ENCODE peak calls at places on chromosomes 13 and 19, in four cellular contexts. C is CD8-positive, alpha-beta memory T cell; N is heart right ventricle; Y is breast epithelium. B is an unnamed sample.

GRCh38 chr19:35518313-35518712 is 4.9 kb upstream of the DMKN start:
- DNase-seq in C (no peak), N (no peak), Y (no peak), B (no peak)

GRCh38 chr13:97978661-97979450 is 25.4 kb downstream of the IPO5 start:
- DNase-seq in C (no peak), N (no peak), Y (no peak), B (no peak)

GRCh38 chr13:36207672-36208071 is 6.7 kb downstream of the SOHLH2 start:
- DNase-seq in C (no peak), N (no peak), Y (no peak), B (no peak)

GRCh38 chr19:23065306-23065705 is 51.5 kb upstream of the ZNF730 start:
- DNase-seq in C (no peak), N (no peak), Y (no peak), B (no peak)

GRCh38 chr19:20179946-20180345 is 12.9 kb downstream of the ZNF486 start:
- DNase-seq in C (no peak), N (no peak), Y (no peak), B (no peak)

GRCh38 chr19:45790942-45791341 is 1.7 kb downstream of the DMWD start:
- DNase-seq in C (peak), N (peak), Y (no peak), B (no peak)

GRCh38 chr13:31468114-31468902 is 268.5 kb downstream of the B3GLCT start:
- DNase-seq in C (no peak), N (no peak), Y (no peak), B (no peak)

GRCh38 chr13:72920097-72920496 is 138.2 kb downstream of the PIBF1 start:
- DNase-seq in C (no peak), N (peak), Y (no peak), B (no peak)

GRCh38 chr13:32537580-32538233 is 888 bp downstream of the N4BP2L2 start:
- DNase-seq in C (peak), N (peak), Y (peak), B (peak)

GRCh38 chr13:47859129-47859528 is 141.9 kb downstream of the SUCLA2 start:
- DNase-seq in C (no peak), N (no peak), Y (no peak), B (no peak)

GRCh38 chr19:58575183-58576041 is 2.3 kb upstream of the MZF1 start:
- DNase-seq in C (peak), N (peak), Y (peak), B (peak)

GRCh38 chr19:8512115-8512967 is 1.6 kb downstream of the ZNF414 start:
- DNase-seq in C (no peak), N (no peak), Y (no peak), B (no peak)

GRCh38 chr13:99288069-99288468 is 19.1 kb downstream of the GPR183 start:
- DNase-seq in C (no peak), N (no peak), Y (no peak), B (no peak)

DNA sequence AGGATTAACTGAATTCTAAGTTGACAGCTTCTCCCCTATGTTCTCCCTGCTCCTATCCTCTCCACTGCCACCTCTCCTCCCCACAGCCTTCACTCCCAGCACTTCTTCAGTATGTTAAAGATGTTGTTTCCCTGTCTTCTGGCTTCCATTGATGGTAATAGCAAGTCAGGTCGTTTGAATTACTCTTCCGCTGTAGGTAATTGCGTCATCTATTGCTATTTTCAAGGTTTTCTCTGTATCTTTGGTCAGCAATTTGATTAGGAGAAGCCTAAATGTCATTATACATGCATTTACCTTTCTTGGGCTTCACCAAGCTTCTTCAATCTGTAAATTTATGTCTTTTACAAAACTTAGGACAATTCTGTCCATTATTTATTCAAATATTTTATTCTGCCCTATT is 377.3 kb upstream of the KLF12 start:
- DNase-seq in C (no peak), N (no peak), Y (no peak), B (no peak)
- H3K27ac ChIP-seq in C (no peak), N (no peak), Y (no peak), B (no peak)

GRCh38 chr19:7348587-7349230 is at the start of gene ARHGEF18:
- DNase-seq in C (peak), N (no peak), Y (no peak), B (peak)
- H3K4me3 ChIP-seq in C (peak), N (no peak), Y (no peak), B (no peak)

DNA sequence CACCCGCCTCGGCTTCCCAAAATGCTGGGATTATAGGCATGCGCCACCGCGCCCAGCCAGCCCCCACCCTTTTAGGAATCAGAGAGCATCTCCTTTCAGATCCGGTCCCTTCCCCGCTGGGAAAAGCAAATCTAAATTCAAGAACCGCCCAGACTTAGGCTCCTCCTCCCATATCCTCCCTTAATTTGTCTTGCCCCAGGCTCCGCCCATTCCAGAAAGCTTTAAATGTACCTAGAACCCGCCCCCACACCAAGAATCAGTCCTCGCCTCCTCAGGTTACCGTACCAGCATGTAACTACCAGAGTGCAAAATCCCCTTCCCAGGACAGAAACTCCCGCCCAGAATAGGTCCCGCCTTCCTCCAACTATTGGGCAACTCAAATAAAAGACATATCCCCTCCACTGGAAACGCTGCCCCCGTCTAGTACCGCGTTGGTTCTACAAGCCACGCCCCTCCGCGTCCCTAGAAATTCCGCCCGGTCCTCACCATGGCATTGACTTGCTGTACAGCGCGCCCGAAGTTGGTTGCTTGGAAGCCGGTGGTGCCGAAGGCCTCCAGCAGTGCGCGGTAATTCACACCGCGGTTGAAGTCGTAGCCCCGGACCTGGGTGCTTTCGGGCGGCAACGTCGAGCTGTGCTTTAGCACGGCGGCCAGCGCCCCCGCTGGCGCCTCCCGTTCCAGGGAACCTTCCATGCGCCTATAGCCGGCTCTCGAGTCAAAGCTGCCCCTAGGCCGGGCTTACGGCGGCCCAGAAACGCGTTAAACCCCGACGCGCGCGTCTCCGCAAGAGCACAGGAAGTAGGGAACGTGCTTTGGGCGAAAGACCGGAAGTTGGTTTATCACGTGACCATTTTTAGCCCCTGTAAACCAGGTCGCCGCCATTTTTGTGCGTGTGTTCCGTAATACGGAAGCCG is at the start of gene DHPS:
- DNase-seq in C (peak), N (peak), Y (peak), B (peak)
- H3K27ac ChIP-seq in C (peak), N (peak), Y (peak), B (peak)

GRCh38 chr19:39946532-39946931 is 12.1 kb upstream of the FCGBP start:
- DNase-seq in C (no peak), N (no peak), Y (no peak), B (no peak)

GRCh38 chr19:39949026-39949747 is 14.8 kb upstream of the FCGBP start:
- DNase-seq in C (no peak), N (no peak), Y (no peak), B (no peak)

GRCh38 chr19:39951065-39951650 is 16.7 kb upstream of the FCGBP start:
- DNase-seq in C (no peak), N (no peak), Y (no peak), B (no peak)

GRCh38 chr19:39953915-39954314 is 17.1 kb upstream of the PSMC4 start:
- DNase-seq in C (no peak), N (no peak), Y (no peak), B (no peak)

GRCh38 chr19:39951686-39952085 is 17.3 kb upstream of the FCGBP start:
- DNase-seq in C (no peak), N (no peak), Y (no peak), B (no peak)
- H3K4me3 ChIP-seq in C (peak), N (no peak), Y (no peak), B (no peak)

DNA sequence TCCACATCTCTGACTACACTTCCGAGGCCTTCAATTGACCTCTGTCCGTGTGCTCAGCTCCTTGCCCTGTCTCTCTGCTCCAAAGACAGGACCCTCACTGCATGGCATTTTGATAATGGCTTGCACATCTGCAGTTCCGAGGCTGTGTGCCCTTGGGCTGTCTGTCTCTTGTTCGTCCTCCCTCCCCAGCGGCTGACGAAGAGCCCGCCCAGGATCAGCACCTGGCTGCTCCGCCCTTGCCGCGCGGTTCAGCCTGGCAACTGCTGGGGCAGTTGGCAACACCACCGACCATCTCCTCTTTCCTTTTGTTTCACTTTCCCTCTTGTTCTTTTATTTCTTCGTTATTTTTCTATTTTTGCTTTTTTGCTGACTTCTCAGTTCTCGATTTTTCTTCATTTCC is 270.4 kb downstream of the TEX29 start:
- DNase-seq in C (no peak), N (no peak), Y (no peak), B (no peak)
- H3K27ac ChIP-seq in C (no peak), N (no peak), Y (no peak), B (no peak)

DNA sequence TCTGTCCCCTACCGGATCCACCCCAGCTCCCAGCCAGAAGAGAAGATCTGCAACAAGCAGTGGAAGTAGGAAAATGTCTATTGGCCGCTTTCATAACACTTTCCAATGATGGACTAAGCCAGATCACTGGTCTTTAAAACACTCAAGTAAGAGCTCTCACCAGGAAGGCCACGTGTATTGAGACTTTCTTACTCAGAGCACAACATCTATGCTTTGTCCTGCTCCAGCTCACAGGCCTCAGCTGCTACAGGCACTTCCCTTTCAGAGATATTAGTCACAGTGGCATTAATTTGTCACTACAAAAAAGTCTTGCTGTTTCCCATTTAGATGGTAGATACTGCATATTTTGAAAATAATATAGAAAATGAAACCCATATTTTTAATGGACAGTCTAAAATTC is 164.2 kb downstream of the ABCC4 start:
- DNase-seq in C (no peak), N (no peak), Y (no peak), B (no peak)
- H3K4me3 ChIP-seq in C (no peak), N (no peak), Y (no peak), B (no peak)

DNA sequence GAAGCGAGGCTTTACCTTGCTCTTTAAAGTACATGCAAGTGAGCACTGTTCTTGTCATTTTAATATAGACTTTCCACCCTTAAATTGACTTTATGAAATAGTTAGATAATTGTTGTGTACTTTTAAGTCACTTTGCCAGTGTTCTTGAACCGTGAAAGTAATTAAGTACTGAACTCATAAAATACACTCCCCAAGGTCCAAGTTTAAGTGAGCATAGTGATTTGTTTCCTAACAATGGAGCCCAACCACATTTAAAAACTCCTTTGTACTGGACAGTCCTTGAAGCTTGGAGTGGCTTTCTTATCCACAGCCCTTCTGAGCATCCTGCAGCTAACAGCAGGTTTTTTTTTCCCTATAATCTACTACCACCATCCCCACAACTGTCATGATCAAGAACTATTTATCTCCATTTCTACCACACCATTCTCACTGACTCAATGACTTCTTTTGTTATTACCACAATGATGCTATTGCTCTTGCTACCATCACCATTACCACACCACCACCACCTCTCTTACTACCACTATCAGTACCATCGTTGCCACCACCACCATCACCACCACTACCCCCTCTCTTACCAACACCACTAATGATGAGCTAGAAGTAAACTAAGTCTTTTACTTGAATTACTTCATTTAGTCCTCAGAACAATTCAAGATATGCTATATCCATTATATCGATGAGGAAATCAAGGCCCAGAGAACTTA is 452.6 kb downstream of the DIAPH3 start:
- DNase-seq in C (no peak), N (no peak), Y (no peak), B (no peak)
- H3K27ac ChIP-seq in C (no peak), N (no peak), Y (no peak), B (no peak)

B was measured in right cardiac atrium.